ENCODE peak calls at places on chromosomes 6 and 20, in eight cellular contexts. P is thoracic aorta; N is lung; K is HFFc6; U is frontal cortex; D is spleen; A is pancreas; T is activated CD4-positive, CD25-positive, alpha-beta regulatory T cell. E is an unnamed sample.

GRCh38 chr6:34465551-34466241 is at the start of gene PACSIN1:
- DNase-seq in P (no peak), N (no peak), K (no peak), U (peak), D (peak), A (peak), T (no peak), E (no peak)

GRCh38 chr20:42701948-42702347 is 487.8 kb downstream of the PTPRT start:
- DNase-seq in P (no peak), N (no peak), K (no peak), U (no peak), D (no peak), A (no peak), T (no peak), E (no peak)

GRCh38 chr6:166540631-166541331 is 45.7 kb downstream of the RAMACL start:
- DNase-seq in P (no peak), N (no peak), K (no peak), U (peak), D (no peak), A (no peak), T (peak), E (no peak)

GRCh38 chr20:19735446-19735845 is 22.6 kb upstream of the RIN2 start:
- DNase-seq in P (peak), N (peak), K (peak), U (peak), D (no peak), A (peak), T (no peak), E (peak)

GRCh38 chr6:75124983-75125382 is 80.9 kb downstream of the COL12A1 start:
- DNase-seq in P (no peak), N (no peak), K (no peak), U (no peak), D (no peak), A (no peak), T (no peak), E (no peak)

GRCh38 chr6:36729169-36729549 is 31.5 kb downstream of the RAB44 start:
- DNase-seq in P (no peak), N (no peak), K (no peak), U (no peak), D (no peak), A (no peak), T (no peak), E (no peak)

GRCh38 chr6:69246983-69247382 is 549.8 kb downstream of the LMBRD1 start:
- DNase-seq in P (no peak), N (no peak), K (no peak), U (no peak), D (no peak), A (no peak), T (no peak), E (no peak)

GRCh38 chr20:4973330-4974097 is 27.8 kb downstream of the SLC23A2 start:
- DNase-seq in P (no peak), N (peak), K (peak), U (no peak), D (peak), A (peak), T (no peak), E (peak)

GRCh38 chr6:43456737-43457126 is 1.4 kb upstream of the DLK2 start:
- DNase-seq in P (no peak), N (no peak), K (no peak), U (peak), D (no peak), A (no peak), T (no peak), E (no peak)

GRCh38 chr6:17986656-17987575 is 519 bp downstream of the KIF13A start:
- DNase-seq in P (peak), N (peak), K (peak), U (peak), D (peak), A (peak), T (no peak), E (no peak)

GRCh38 chr6:34053721-34054120 is 92.2 kb downstream of the GRM4 start:
- DNase-seq in P (no peak), N (no peak), K (no peak), U (no peak), D (no peak), A (no peak), T (no peak), E (no peak)

GRCh38 chr6:142702501-142703460 is 242.2 kb downstream of the HIVEP2 start:
- DNase-seq in P (no peak), N (peak), K (no peak), U (peak), D (peak), A (no peak), T (no peak), E (no peak)

GRCh38 chr6:133818320-133818719 is 70.6 kb upstream of the TCF21 start:
- DNase-seq in P (no peak), N (no peak), K (no peak), U (no peak), D (no peak), A (no peak), T (no peak), E (no peak)

GRCh38 chr6:56729719-56730118 is 87.0 kb upstream of the DST start:
- DNase-seq in P (no peak), N (no peak), K (peak), U (no peak), D (no peak), A (no peak), T (no peak), E (no peak)

GRCh38 chr20:45311589-45312211 is 3.6 kb upstream of the MATN4 start:
- DNase-seq in P (no peak), N (peak), K (peak), U (peak), D (peak), A (peak), T (peak), E (no peak)

GRCh38 chr6:5762561-5762968 is 244.2 kb downstream of the NRN1 start:
- DNase-seq in P (no peak), N (no peak), K (no peak), U (no peak), D (no peak), A (no peak), T (no peak), E (no peak)

GRCh38 chr6:166663568-166663967 is 36.5 kb upstream of the RPS6KA2 start:
- DNase-seq in P (no peak), N (no peak), K (no peak), U (no peak), D (no peak), A (no peak), T (no peak), E (no peak)

GRCh38 chr6:126335210-126335609 is 4.7 kb upstream of the CENPW start:
- DNase-seq in P (no peak), N (no peak), K (no peak), U (no peak), D (no peak), A (no peak), T (no peak), E (no peak)

GRCh38 chr6:124372076-124372475 is 568.4 kb downstream of the NKAIN2 start:
- DNase-seq in P (no peak), N (no peak), K (no peak), U (no peak), D (no peak), A (no peak), T (no peak), E (no peak)

GRCh38 chr6:137647762-137648412 is 153.7 kb upstream of the OLIG3 start:
- DNase-seq in P (no peak), N (no peak), K (peak), U (no peak), D (no peak), A (no peak), T (no peak), E (no peak)

GRCh38 chr20:44973053-44973452 is 6.7 kb downstream of the STK4 start:
- DNase-seq in P (no peak), N (no peak), K (peak), U (no peak), D (no peak), A (no peak), T (no peak), E (no peak)

GRCh38 chr6:5674141-5674540 is 332.6 kb downstream of the NRN1 start:
- DNase-seq in P (no peak), N (no peak), K (no peak), U (no peak), D (no peak), A (no peak), T (no peak), E (no peak)

GRCh38 chr6:165889636-165890403 is 226.8 kb upstream of the PDE10A start:
- DNase-seq in P (no peak), N (no peak), K (no peak), U (peak), D (no peak), A (no peak), T (no peak), E (no peak)

GRCh38 chr6:46465294-46466165 is 25.7 kb downstream of the RCAN2 start:
- DNase-seq in P (no peak), N (no peak), K (no peak), U (no peak), D (no peak), A (no peak), T (no peak), E (no peak)

GRCh38 chr6:101585501-101585900 is 192.0 kb downstream of the GRIK2 start:
- DNase-seq in P (no peak), N (no peak), K (no peak), U (no peak), D (no peak), A (no peak), T (no peak), E (peak)

GRCh38 chr6:163860194-163861081 is 445.9 kb downstream of the QKI start:
- DNase-seq in P (no peak), N (no peak), K (peak), U (no peak), D (no peak), A (no peak), T (no peak), E (peak)

GRCh38 chr20:42531675-42531985 is 658.1 kb downstream of the PTPRT start:
- DNase-seq in P (no peak), N (no peak), K (no peak), U (peak), D (no peak), A (no peak), T (no peak), E (no peak)

GRCh38 chr6:27096834-27097511 is 150.5 kb upstream of the PRSS16 start:
- DNase-seq in P (no peak), N (peak), K (peak), U (no peak), D (no peak), A (peak), T (no peak), E (peak)

GRCh38 chr6:34544776-34545471 is 11.2 kb downstream of the SPDEF start:
- DNase-seq in P (no peak), N (no peak), K (no peak), U (no peak), D (no peak), A (no peak), T (no peak), E (no peak)

GRCh38 chr6:24990227-24990843 is 54.6 kb upstream of the RIPOR2 start:
- DNase-seq in P (no peak), N (no peak), K (peak), U (no peak), D (no peak), A (no peak), T (no peak), E (no peak)

GRCh38 chr6:137159912-137160311 is 13.5 kb downstream of the IL22RA2 start:
- DNase-seq in P (no peak), N (no peak), K (no peak), U (no peak), D (no peak), A (no peak), T (no peak), E (no peak)

GRCh38 chr6:44486002-44486421 is 98.5 kb downstream of the CDC5L start:
- DNase-seq in P (no peak), N (no peak), K (peak), U (no peak), D (no peak), A (no peak), T (no peak), E (no peak)

E was measured in HS-5.